ENCODE peak calls at places on chromosomes 11 and 22, in four cellular contexts. R, Z, K and N are unnamed samples.

GRCh38 chr11:60914620-60915249 is 777 bp downstream of the TMEM109 start:
- DNase-seq in R (no peak), Z (no peak), K (no peak), N (no peak)

GRCh38 chr22:47043835-47044721 is 281.6 kb downstream of the TBC1D22A start:
- DNase-seq in R (peak; percentile 16), Z (no peak), K (no peak), N (no peak)

GRCh38 chr11:75802913-75803820 is 11.8 kb upstream of the UVRAG start:
- DNase-seq in R (no peak), Z (peak; percentile 84), K (peak; percentile 76), N (peak; percentile 53)

GRCh38 chr22:21713428-21714058 is 22.1 kb downstream of the YPEL1 start:
- DNase-seq in R (no peak), Z (no peak), K (no peak), N (no peak)

GRCh38 chr22:17606472-17606871 is 22.1 kb downstream of the ATP6V1E1 start:
- DNase-seq in R (no peak), Z (no peak), K (no peak), N (no peak)

GRCh38 chr22:23115825-23116494 is 25.8 kb downstream of the RSPH14 start:
- DNase-seq in R (no peak), Z (no peak), K (no peak), N (no peak)

GRCh38 chr11:66856496-66857233 is at the start of gene LRFN4:
- DNase-seq in R (no peak), Z (peak; percentile 72), K (no peak), N (no peak)

GRCh38 chr11:89220684-89221339 is 43.1 kb downstream of the TYR start:
- DNase-seq in R (no peak), Z (no peak), K (no peak), N (no peak)

GRCh38 chr22:36929621-36930020 is 16.2 kb downstream of the CSF2RB start:
- DNase-seq in R (no peak), Z (no peak), K (no peak), N (no peak)

GRCh38 chr11:65493367-65494176 is 5.3 kb upstream of the MALAT1 start:
- DNase-seq in R (peak; percentile 84), Z (no peak), K (no peak), N (no peak)

GRCh38 chr11:120179071-120179672 is 31.7 kb upstream of the OAF start:
- DNase-seq in R (no peak), Z (no peak), K (no peak), N (no peak)

GRCh38 chr22:24525416-24526037 is 29.4 kb downstream of the GUCD1 start:
- DNase-seq in R (no peak), Z (peak; percentile 78), K (peak; percentile 82), N (peak; percentile 16)

GRCh38 chr11:3920148-3920852 is 64.8 kb downstream of the STIM1 start:
- DNase-seq in R (no peak), Z (no peak), K (peak; percentile 75), N (no peak)

GRCh38 chr11:130452941-130453340 is 4.5 kb downstream of the ADAMTS15 start:
- DNase-seq in R (no peak), Z (no peak), K (no peak), N (no peak)

GRCh38 chr22:21961886-21962654 is 9.4 kb upstream of the PPM1F start:
- DNase-seq in R (peak; percentile 38), Z (no peak), K (no peak), N (no peak)

GRCh38 chr22:39183991-39184585 is 31.6 kb upstream of the CBX7 start:
- DNase-seq in R (no peak), Z (no peak), K (no peak), N (no peak)

GRCh38 chr11:71490044-71490730 is 36.9 kb upstream of the KRTAP5-7 start:
- DNase-seq in R (no peak), Z (no peak), K (no peak), N (no peak)

GRCh38 chr22:49210606-49211005 is 617.1 kb downstream of the BRD1 start:
- DNase-seq in R (no peak), Z (no peak), K (no peak), N (no peak)

GRCh38 chr11:64571410-64572091 is 19.5 kb upstream of the SLC22A12 start:
- DNase-seq in R (no peak), Z (no peak), K (no peak), N (no peak)

GRCh38 chr11:78244080-78244479 is 55.4 kb downstream of the USP35 start:
- DNase-seq in R (no peak), Z (no peak), K (no peak), N (peak; percentile 41)

GRCh38 chr11:47234669-47235075 is 13.9 kb downstream of the ACP2 start:
- DNase-seq in R (no peak), Z (no peak), K (peak; percentile 38), N (peak; percentile 59)

GRCh38 chr11:47020793-47021624 is 84.4 kb downstream of the CSTPP1 start:
- DNase-seq in R (no peak), Z (no peak), K (no peak), N (no peak)

GRCh38 chr11:117879516-117880480 is 3.3 kb upstream of the FXYD6 start:
- DNase-seq in R (no peak), Z (no peak), K (no peak), N (no peak)